ENCODE peak calls at places on chromosomes 13 and 19, in nine cellular contexts. S is WTC11; M is CD4-positive, alpha-beta T cell; W is Right ventricle myocardium superior; P is ovary; A is HFFc6; K is mucosa of gallbladder; L is anterior cingulate cortex; I is activated CD4-positive, alpha-beta T cell treated with anti-CD3 and anti-CD28 coated beads, Interleukin-2, amount 50 U/mL, for 48 hours. C is an unnamed sample.

GRCh38 chr13:38564751-38565150 is 122.1 kb upstream of the FREM2 start:
- DNase-seq in P (no peak), W (no peak), K (no peak), L (no peak), A (no peak), I (no peak), S (no peak), M (no peak), C (no peak)

GRCh38 chr19:49431330-49431749 is 6.2 kb downstream of the GFY start:
- DNase-seq in L (no peak), S (no peak), W (no peak), M (no peak), P (no peak), K (no peak), A (no peak), I (peak), C (no peak)

GRCh38 chr13:41708648-41709175 is 251.4 kb downstream of the RGCC start:
- DNase-seq in A (no peak), I (no peak), M (no peak), L (no peak), K (no peak), S (no peak), P (peak), W (peak), C (peak)

GRCh38 chr19:58060231-58060630 is 1.1 kb downstream of the ZNF135 start:
- DNase-seq in P (no peak), I (no peak), S (no peak), M (no peak), K (no peak), L (no peak), W (no peak), A (no peak), C (no peak)

GRCh38 chr19:866769-867300 is 7.4 kb downstream of the CFD start:
- DNase-seq in W (no peak), P (no peak), M (no peak), I (no peak), A (no peak), K (no peak), L (no peak), S (no peak), C (no peak)

GRCh38 chr19:14985133-14985532 is 5.5 kb upstream of the SLC1A6 start:
- DNase-seq in I (no peak), S (no peak), M (no peak), P (no peak), A (no peak), W (no peak), L (no peak), K (no peak), C (no peak)

GRCh38 chr13:110304256-110304655 is 2.7 kb downstream of the COL4A1 start:
- DNase-seq in P (no peak), A (peak), M (no peak), L (no peak), K (no peak), W (no peak), S (no peak), I (no peak), C (peak)

GRCh38 chr19:18754501-18754900 is 36.6 kb downstream of the COMP start:
- DNase-seq in A (no peak), S (no peak), M (no peak), W (no peak), K (no peak), I (no peak), P (no peak), L (no peak), C (peak)

GRCh38 chr13:79631260-79631659 is 150.3 kb downstream of the NDFIP2 start:
- DNase-seq in L (no peak), P (no peak), I (no peak), M (no peak), S (no peak), W (no peak), K (peak), A (peak), C (peak)

GRCh38 chr19:49390978-49391304 is 2.9 kb downstream of the KASH5 start:
- DNase-seq in A (no peak), I (no peak), W (no peak), S (no peak), P (no peak), K (no peak), L (no peak), M (no peak), C (no peak)

GRCh38 chr19:10888421-10888866 is 17.1 kb downstream of the CARM1 start:
- DNase-seq in I (no peak), W (no peak), S (peak), A (no peak), K (no peak), L (no peak), P (no peak), M (no peak), C (no peak)

GRCh38 chr19:48391100-48392005 is at the start of gene KDELR1:
- DNase-seq in I (peak), M (peak), A (peak), W (peak), K (peak), P (peak), S (peak), L (peak), C (peak)

GRCh38 chr13:44694842-44695241 is 118.7 kb upstream of the TSC22D1 start:
- DNase-seq in W (no peak), A (no peak), P (no peak), S (no peak), I (no peak), K (no peak), M (no peak), L (no peak), C (no peak)

GRCh38 chr13:81872581-81872980 is 1531.7 kb upstream of the SPRY2 start:
- DNase-seq in S (no peak), A (no peak), M (no peak), L (no peak), K (no peak), I (no peak), P (no peak), W (no peak), C (no peak)

C was measured in trophoblast cell.